ENCODE peak calls at places on chromosomes 4 and X, in eight cellular contexts. S is A549, B is HCT116, X is WTC11, H is endothelial cell of umbilical vein, J is GM12878, K is SK-N-SH, L is H1. R is an unnamed sample.

GRCh38 chrX:52577464-52578173 is 60.8 kb upstream of the XAGE1B start:
- DNase-seq in L (no peak), X (no peak), J (no peak), S (no peak), H (no peak), B (no peak), K (no peak), R (no peak)

GRCh38 chr4:96676754-96677435 is 837.0 kb downstream of the PDHA2 start:
- DNase-seq in J (no peak), H (no peak), B (no peak), S (no peak), K (no peak), X (no peak), L (no peak), R (no peak)

GRCh38 chr4:149795256-149795655 is 20.4 kb downstream of the IQCM start:
- DNase-seq in L (no peak), X (no peak), B (no peak), S (no peak), J (no peak), K (no peak), H (no peak), R (no peak)

GRCh38 chrX:120205816-120206753 is 44.5 kb upstream of the ZBTB33 start:
- DNase-seq in X (no peak), J (no peak), S (no peak), B (no peak), L (no peak), K (no peak), H (no peak), R (no peak)

GRCh38 chr4:48047421-48047844 is 30.9 kb downstream of the NIPAL1 start:
- DNase-seq in B (no peak), J (peak; percentile 84), X (no peak), K (no peak), L (no peak), H (no peak), S (no peak), R (peak; percentile 83)

GRCh38 chrX:18877472-18877871 is 106.4 kb downstream of the PHKA2 start:
- DNase-seq in H (no peak), L (no peak), J (no peak), X (no peak), B (no peak), K (peak; percentile 74), S (no peak), R (no peak)

GRCh38 chrX:150575415-150575814 is 7.0 kb downstream of the MTM1 start:
- DNase-seq in S (no peak), X (no peak), K (no peak), L (no peak), J (no peak), B (peak; percentile 72), H (no peak), R (no peak)

GRCh38 chr4:168569066-168569908 is 72.4 kb downstream of the PALLD start:
- DNase-seq in B (peak; percentile 95), K (no peak), S (no peak), H (peak; percentile 98), X (no peak), L (no peak), J (no peak), R (no peak)

DNA sequence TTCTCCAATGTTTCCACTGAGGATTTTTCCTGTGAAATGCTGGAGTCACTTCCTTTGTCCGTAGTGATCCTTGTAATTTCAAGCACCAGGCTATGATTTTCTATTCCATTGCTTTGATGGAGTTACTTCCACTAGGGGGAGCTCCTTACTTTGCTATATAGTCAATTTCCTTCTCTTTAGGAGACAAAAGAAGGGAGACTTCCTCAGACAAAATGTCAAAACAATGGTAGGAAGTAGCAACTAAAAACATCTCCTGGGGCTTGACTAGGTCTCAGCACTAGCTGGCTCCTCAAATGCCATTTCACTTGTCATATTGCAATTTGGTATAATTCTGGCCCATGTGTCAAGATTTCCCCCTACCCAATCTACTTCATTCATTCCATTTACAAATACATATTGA is 24.1 kb downstream of the ZCCHC12 start:
- DNase-seq in S (peak; percentile 51), B (peak; percentile 38), J (no peak), H (peak; percentile 70), L (no peak), X (no peak), K (peak; percentile 61), R (peak; percentile 64)
- TF ChIP-seq MAX in S (no peak), B (no peak), J (no peak), H (no peak), L (no peak), X (no peak), K (no peak), R (no peak)

GRCh38 chr4:162126754-162127153 is 37.0 kb downstream of the FSTL5 start:
- DNase-seq in K (no peak), H (no peak), J (no peak), B (no peak), L (no peak), X (no peak), S (no peak), R (no peak)

DNA sequence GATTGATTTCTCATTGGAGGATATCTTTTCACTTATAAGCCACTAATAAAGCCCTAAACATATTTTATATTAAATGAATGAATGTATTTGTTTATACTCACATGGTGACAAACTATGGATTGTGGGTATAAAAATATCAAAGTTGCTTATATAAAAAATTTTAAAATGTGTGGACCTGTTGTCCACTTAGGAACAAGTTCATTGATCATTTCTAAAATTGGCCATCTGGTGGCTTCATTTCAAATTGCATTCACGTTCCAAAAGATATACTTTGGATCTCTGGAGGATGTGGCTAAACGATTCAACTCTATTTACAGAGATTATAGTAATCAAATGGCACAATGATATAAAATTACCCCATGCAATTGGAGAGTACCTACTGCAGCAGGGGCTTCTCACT is 32.5 kb downstream of the FSTL5 start:
- DNase-seq in L (no peak), H (peak; percentile 7), K (no peak), S (no peak), J (no peak), X (no peak), B (no peak), R (peak; percentile 1)
- TF ChIP-seq MAX in L (no peak), H (no peak), K (no peak), S (no peak), J (no peak), X (no peak), B (no peak), R (no peak)

GRCh38 chr4:6561173-6561516 is 13.8 kb upstream of the MAN2B2 start:
- DNase-seq in J (no peak), X (no peak), S (no peak), B (no peak), H (no peak), L (no peak), K (no peak), R (peak; percentile 46)
- TF ChIP-seq MAX in J (no peak), X (no peak), S (no peak), B (no peak), H (no peak), L (no peak), K (no peak), R (no peak)

GRCh38 chr4:6359536-6360308 is 90.1 kb downstream of the WFS1 start:
- DNase-seq in B (no peak), X (no peak), L (no peak), J (no peak), K (no peak), H (no peak), S (no peak), R (no peak)

GRCh38 chr4:6362896-6363295 is 93.2 kb downstream of the WFS1 start:
- DNase-seq in J (no peak), B (no peak), S (no peak), H (peak; percentile 5), K (no peak), X (peak; percentile 77), L (peak; percentile 87), R (peak; percentile 61)

GRCh38 chr4:6362243-6362885 is 92.7 kb downstream of the WFS1 start:
- DNase-seq in K (peak; percentile 58), L (no peak), H (no peak), X (no peak), B (no peak), S (peak; percentile 8), J (no peak), R (no peak)

GRCh38 chr4:6360385-6360784 is 90.7 kb downstream of the WFS1 start:
- DNase-seq in B (no peak), K (peak; percentile 84), J (no peak), S (no peak), H (no peak), L (no peak), X (peak; percentile 58), R (no peak)

GRCh38 chr4:6361076-6361784 is 91.6 kb downstream of the WFS1 start:
- DNase-seq in J (no peak), X (no peak), L (no peak), B (no peak), K (peak; percentile 51), H (no peak), S (no peak), R (no peak)
- TF ChIP-seq MAX in J (no peak), X (no peak), L (no peak), B (no peak), K (no peak), H (no peak), S (no peak), R (no peak)

R was measured in NB4.